ENCODE peak calls at places on chromosomes 7 and 10, in nine cellular contexts. B is fibroblast of mammary gland; E is esophagus squamous epithelium; R is OCI-M1; F is small intestine; H is activated effector memory CD4-positive, alpha-beta T cell treated with anti-CD3 and anti-CD28 coated beads, Interleukin-2, amount 50 U/mL, for 16 hours; M is stimulated activated effector memory CD8-positive, alpha-beta T cell treated with anti-CD3 and anti-CD28 coated beads, Interleukin-12 subunit alpha, Interleukin-12 subunit beta, amount 100 ng/mL, for 72 hours; T is activated T-cell treated with anti-CD3 and anti-CD28 coated beads for 48 hours; U is nucleus accumbens. W is an unnamed sample.

GRCh38 chr7:79553811-79554555 is 100.5 kb upstream of the MAGI2 start:
- DNase-seq in B (peak), E (no peak), H (no peak), T (no peak), F (no peak), R (no peak), M (no peak), U (no peak), W (no peak)

GRCh38 chr10:72329290-72330058 is 25.2 kb downstream of the DNAJB12 start:
- DNase-seq in R (no peak), M (no peak), T (no peak), H (no peak), B (no peak), U (no peak), F (no peak), E (no peak), W (peak)

GRCh38 chr7:99459087-99459486 is 6.9 kb downstream of the ATP5MF start:
- DNase-seq in U (no peak), M (no peak), R (peak), F (peak), E (no peak), B (peak), T (no peak), H (no peak), W (peak)

GRCh38 chr7:128021361-128021760 is 9.9 kb downstream of the LRRC4 start:
- DNase-seq in B (peak), M (no peak), R (no peak), U (no peak), H (no peak), E (no peak), T (no peak), F (no peak), W (no peak)

GRCh38 chr7:151827620-151828019 is 49.3 kb downstream of the PRKAG2 start:
- DNase-seq in H (no peak), B (no peak), E (no peak), R (no peak), M (no peak), U (no peak), F (no peak), T (no peak), W (no peak)

GRCh38 chr10:8985651-8986050 is 931.2 kb downstream of the GATA3 start:
- DNase-seq in T (no peak), F (no peak), H (no peak), B (no peak), E (no peak), M (no peak), U (no peak), R (no peak), W (no peak)

GRCh38 chr7:23333671-23334246 is 34.6 kb downstream of the MALSU1 start:
- DNase-seq in F (no peak), R (no peak), M (no peak), B (peak), U (no peak), T (no peak), H (no peak), E (no peak), W (no peak)

GRCh38 chr10:71221586-71222202 is 9.3 kb downstream of the UNC5B start:
- DNase-seq in B (peak), E (no peak), T (no peak), M (no peak), U (no peak), F (no peak), H (no peak), R (no peak), W (no peak)

GRCh38 chr7:134784251-134785049 is 5.0 kb downstream of the CALD1 start:
- DNase-seq in F (no peak), T (no peak), M (no peak), U (no peak), B (no peak), R (no peak), E (no peak), H (no peak), W (no peak)

W was measured in left kidney.